ENCODE peak calls at places on chromosomes 6 and 20, in four cellular contexts. Z is K562, S is HepG2, M is GM12878. T is an unnamed sample.

GRCh38 chr6:80733645-80734044 is 627.2 kb downstream of the BCKDHB start:
- DNase-seq in Z (no peak), S (no peak), M (no peak), T (no peak)

GRCh38 chr6:66662196-66662595 is 955.2 kb upstream of the EYS start:
- DNase-seq in Z (no peak), S (peak; percentile 10), M (no peak), T (peak; percentile 4)

GRCh38 chr6:35173068-35174042 is 32.2 kb upstream of the TCP11 start:
- DNase-seq in Z (no peak), M (no peak), S (no peak), T (no peak)

GRCh38 chr20:32227316-32227715 is 19.6 kb downstream of the POFUT1 start:
- DNase-seq in M (no peak), S (no peak), Z (no peak), T (no peak)

GRCh38 chr20:61743606-61744005 is 322.1 kb downstream of the TAF4 start:
- DNase-seq in M (no peak), S (no peak), Z (no peak), T (no peak)

GRCh38 chr6:36765943-36766648 is 68.5 kb downstream of the RAB44 start:
- DNase-seq in S (peak; percentile 76), Z (peak; percentile 91), M (no peak), T (peak; percentile 68)

GRCh38 chr6:112241820-112242443 is 12.4 kb downstream of the LAMA4 start:
- DNase-seq in Z (no peak), M (no peak), S (no peak), T (no peak)

GRCh38 chr20:9626357-9626756 is 112.0 kb downstream of the LAMP5 start:
- DNase-seq in S (no peak), Z (no peak), M (no peak), T (no peak)

GRCh38 chr20:9331707-9332435 is 182.5 kb upstream of the LAMP5 start:
- DNase-seq in Z (no peak), S (no peak), M (no peak), T (no peak)

GRCh38 chr20:1371830-1372539 is 20.9 kb downstream of the FKBP1A start:
- DNase-seq in S (no peak), M (no peak), Z (no peak), T (no peak)

GRCh38 chr20:3334156-3334943 is 73.1 kb downstream of the DNAAF9 start:
- DNase-seq in M (no peak), Z (no peak), S (no peak), T (no peak)

GRCh38 chr6:49339096-49339495 is 124.0 kb downstream of the MMUT start:
- DNase-seq in S (no peak), M (no peak), Z (no peak), T (no peak)

GRCh38 chr6:69816017-69816416 is 19.2 kb upstream of the LMBRD1 start:
- DNase-seq in Z (no peak), S (no peak), M (no peak), T (no peak)

GRCh38 chr20:39090881-39091280 is 128.7 kb downstream of the DHX35 start:
- DNase-seq in S (no peak), M (no peak), Z (no peak), T (no peak)

GRCh38 chr6:5050009-5050408 is 35.1 kb upstream of the PPP1R3G start:
- DNase-seq in S (no peak), M (no peak), Z (no peak), T (no peak)

GRCh38 chr6:161010418-161010817 is 18.8 kb downstream of the MAP3K4 start:
- DNase-seq in Z (no peak), S (no peak), M (no peak), T (no peak)

GRCh38 chr20:25020901-25021301 is 28.4 kb upstream of the APMAP start:
- DNase-seq in M (no peak), S (no peak), Z (no peak), T (no peak)

GRCh38 chr6:170024940-170025339 is 265.9 kb downstream of the DLL1 start:
- DNase-seq in M (no peak), Z (no peak), S (no peak), T (no peak)

GRCh38 chr20:59656417-59656816 is 52.1 kb downstream of the PHACTR3 start:
- DNase-seq in M (no peak), S (no peak), Z (no peak), T (no peak)

GRCh38 chr20:2203436-2203835 is 92.4 kb upstream of the TGM3 start:
- DNase-seq in Z (no peak), M (no peak), S (no peak), T (no peak)

GRCh38 chr6:16352821-16353438 is 114.5 kb downstream of the GMPR start:
- DNase-seq in S (no peak), Z (peak; percentile 44), M (no peak), T (no peak)

GRCh38 chr6:41653642-41654432 is 15.6 kb downstream of the MDFI start:
- DNase-seq in M (no peak), Z (no peak), S (no peak), T (no peak)

GRCh38 chr6:20370801-20371200 is 30.9 kb upstream of the E2F3 start:
- DNase-seq in Z (no peak), S (no peak), M (no peak), T (no peak)

GRCh38 chr6:129486333-129486732 is 223.6 kb downstream of the ARHGAP18 start:
- DNase-seq in M (no peak), Z (no peak), S (no peak), T (no peak)

GRCh38 chr6:129481706-129482105 is 228.3 kb downstream of the ARHGAP18 start:
- DNase-seq in S (no peak), M (no peak), Z (no peak), T (no peak)

GRCh38 chr6:129488313-129488712 is 221.7 kb downstream of the ARHGAP18 start:
- DNase-seq in Z (no peak), S (no peak), M (no peak), T (no peak)

GRCh38 chr6:129489215-129489765 is 220.7 kb downstream of the ARHGAP18 start:
- DNase-seq in Z (no peak), S (no peak), M (no peak), T (no peak)

DNA sequence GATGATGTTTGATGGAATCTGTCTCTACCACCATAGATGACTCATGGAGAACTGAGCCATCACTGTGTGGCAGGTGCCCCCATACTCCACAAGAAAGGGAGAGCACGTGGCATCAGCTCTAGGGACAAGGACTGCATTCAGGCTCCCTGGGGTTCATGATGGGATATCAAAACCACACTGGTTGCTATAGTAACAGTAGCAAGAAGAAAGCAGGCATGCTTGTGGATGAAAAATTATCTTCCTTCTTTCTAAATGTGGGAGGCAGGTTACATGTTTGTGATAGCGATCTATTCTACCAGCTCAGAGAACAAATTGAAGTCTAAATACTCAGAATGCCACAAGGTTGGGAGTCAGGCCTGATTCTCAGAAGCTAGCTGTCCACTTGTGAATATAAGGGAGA is 224.2 kb downstream of the ARHGAP18 start:
- DNase-seq in S (no peak), M (no peak), Z (no peak), T (no peak)
- TF ChIP-seq RFX5 in S (no peak), M (no peak), Z (no peak), T (no peak)

GRCh38 chr6:56529594-56530191 is 113.0 kb downstream of the DST start:
- DNase-seq in M (no peak), S (no peak), Z (no peak), T (no peak)

GRCh38 chr6:56525976-56526375 is 116.7 kb downstream of the DST start:
- DNase-seq in S (no peak), M (no peak), Z (no peak), T (no peak)

GRCh38 chr6:56526860-56527544 is 115.7 kb downstream of the DST start:
- DNase-seq in Z (no peak), M (no peak), S (no peak), T (no peak)

GRCh38 chr6:56527934-56528333 is 114.8 kb downstream of the DST start:
- DNase-seq in S (no peak), Z (no peak), M (no peak), T (no peak)

GRCh38 chr6:56528412-56528841 is 114.3 kb downstream of the DST start:
- DNase-seq in Z (no peak), S (no peak), M (no peak), T (peak; percentile 1)
- TF ChIP-seq CHD4 in Z (no peak), S (no peak), M (no peak), T (no peak)

DNA sequence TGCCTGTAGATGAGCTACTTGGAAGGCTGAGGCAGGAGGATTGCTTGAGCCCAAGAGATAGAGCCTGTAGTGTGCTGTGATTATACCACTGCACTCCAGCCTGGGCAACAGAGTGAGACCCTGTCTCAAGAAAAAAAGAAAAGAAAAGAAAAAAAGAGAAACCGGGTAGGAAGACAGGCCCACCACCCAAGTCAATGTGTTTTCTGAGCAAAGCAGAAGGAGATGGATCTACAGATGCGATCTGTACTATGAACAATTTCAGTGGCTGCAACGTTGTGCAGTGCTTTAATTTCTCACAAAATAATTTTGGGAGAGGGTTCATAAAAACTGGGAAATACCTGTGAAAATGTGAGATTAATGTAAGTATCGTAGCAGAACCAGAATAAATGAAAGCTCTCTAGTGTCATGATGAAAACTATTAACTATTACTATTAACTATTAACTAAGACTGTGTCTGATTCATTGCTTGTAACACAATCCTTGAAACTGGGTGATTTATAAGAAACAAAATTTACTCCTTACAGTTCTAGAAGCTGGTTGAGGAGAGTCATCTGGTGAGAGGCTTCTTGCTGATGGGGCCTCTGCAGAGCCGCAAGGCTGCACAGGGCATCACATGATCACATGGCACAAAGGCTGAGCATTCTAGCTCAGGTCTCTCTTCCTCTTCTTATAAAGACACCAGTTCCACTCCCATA is 233.1 kb upstream of the ZNF217 start:
- DNase-seq in S (no peak), M (no peak), Z (no peak), T (peak; percentile 54)
- TF ChIP-seq RFX5 in S (no peak), M (no peak), Z (no peak), T (no peak)

GRCh38 chr20:13868331-13868730 is 83.5 kb downstream of the NDUFAF5 start:
- DNase-seq in Z (no peak), S (no peak), M (no peak), T (peak; percentile 11)
- TF ChIP-seq CHD4 in Z (no peak), S (no peak), M (no peak), T (no peak)